ENCODE peak calls at places on chromosomes 1 and 21, in nine cellular contexts. One of them, this sample, is unnamed.

GRCh38 chr1:9726406-9726805 is 74.9 kb downstream of the PIK3CD start:
- DNase-seq in BJ: no peak
- DNase-seq in fibroblast of the conjunctiva: no peak
- DNase-seq in left cardiac atrium: no peak
- DNase-seq in HS-5: no peak
- DNase-seq in nucleus accumbens: no peak
- DNase-seq in NCI-H1092: no peak
- DNase-seq in mesendoderm: no peak
- DNase-seq in AG09319: no peak
- DNase-seq in this sample: no peak

GRCh38 chr1:8571200-8571984 is 246.0 kb downstream of the RERE start:
- DNase-seq in BJ: no peak
- DNase-seq in fibroblast of the conjunctiva: no peak
- DNase-seq in left cardiac atrium: no peak
- DNase-seq in HS-5: no peak
- DNase-seq in nucleus accumbens: no peak
- DNase-seq in NCI-H1092: peak; percentile 35
- DNase-seq in mesendoderm: peak; percentile 79
- DNase-seq in AG09319: no peak
- DNase-seq in this sample: peak; percentile 70

GRCh38 chr1:202713110-202713509 is 2.9 kb upstream of the SYT2 start:
- DNase-seq in BJ: no peak
- DNase-seq in fibroblast of the conjunctiva: no peak
- DNase-seq in left cardiac atrium: no peak
- DNase-seq in HS-5: no peak
- DNase-seq in nucleus accumbens: no peak
- DNase-seq in NCI-H1092: no peak
- DNase-seq in mesendoderm: no peak
- DNase-seq in AG09319: no peak
- DNase-seq in this sample: no peak

GRCh38 chr1:15218287-15219279 is 28.4 kb upstream of the FHAD1 start:
- DNase-seq in BJ: no peak
- DNase-seq in fibroblast of the conjunctiva: no peak
- DNase-seq in left cardiac atrium: no peak
- DNase-seq in HS-5: no peak
- DNase-seq in nucleus accumbens: no peak
- DNase-seq in NCI-H1092: no peak
- DNase-seq in mesendoderm: peak; percentile 41
- DNase-seq in AG09319: no peak
- DNase-seq in this sample: peak; percentile 14

GRCh38 chr21:30842990-30843389 is 13.4 kb upstream of the KRTAP7-1 start:
- DNase-seq in BJ: no peak
- DNase-seq in fibroblast of the conjunctiva: no peak
- DNase-seq in left cardiac atrium: no peak
- DNase-seq in HS-5: no peak
- DNase-seq in nucleus accumbens: no peak
- DNase-seq in NCI-H1092: no peak
- DNase-seq in mesendoderm: peak; percentile 12
- DNase-seq in AG09319: no peak
- DNase-seq in this sample: peak; percentile 7

GRCh38 chr1:205285391-205286101 is 36.0 kb downstream of the NUAK2 start:
- DNase-seq in BJ: no peak
- DNase-seq in fibroblast of the conjunctiva: no peak
- DNase-seq in left cardiac atrium: no peak
- DNase-seq in HS-5: no peak
- DNase-seq in nucleus accumbens: no peak
- DNase-seq in NCI-H1092: no peak
- DNase-seq in mesendoderm: no peak
- DNase-seq in AG09319: no peak
- DNase-seq in this sample: peak; percentile 87

GRCh38 chr1:26787381-26787705 is 407 bp upstream of the PIGV start:
- DNase-seq in BJ: no peak
- DNase-seq in fibroblast of the conjunctiva: no peak
- DNase-seq in left cardiac atrium: no peak
- DNase-seq in HS-5: no peak
- DNase-seq in nucleus accumbens: no peak
- DNase-seq in NCI-H1092: peak; percentile 52
- DNase-seq in mesendoderm: no peak
- DNase-seq in AG09319: no peak
- DNase-seq in this sample: peak; percentile 79

GRCh38 chr1:217660353-217661062 is 29.4 kb downstream of the SPATA17 start:
- DNase-seq in BJ: peak; percentile 63
- DNase-seq in fibroblast of the conjunctiva: peak; percentile 34
- DNase-seq in left cardiac atrium: no peak
- DNase-seq in HS-5: peak; percentile 91
- DNase-seq in nucleus accumbens: no peak
- DNase-seq in NCI-H1092: no peak
- DNase-seq in mesendoderm: peak; percentile 13
- DNase-seq in AG09319: peak; percentile 23
- DNase-seq in this sample: peak; percentile 23

GRCh38 chr21:41611966-41612606 is 104.1 kb upstream of the TMPRSS2 start:
- DNase-seq in BJ: no peak
- DNase-seq in fibroblast of the conjunctiva: no peak
- DNase-seq in left cardiac atrium: no peak
- DNase-seq in HS-5: no peak
- DNase-seq in nucleus accumbens: no peak
- DNase-seq in NCI-H1092: peak; percentile 36
- DNase-seq in mesendoderm: peak; percentile 76
- DNase-seq in AG09319: no peak
- DNase-seq in this sample: peak; percentile 57

GRCh38 chr1:154736840-154737239 is 128.9 kb upstream of the ADAR start:
- DNase-seq in BJ: no peak
- DNase-seq in fibroblast of the conjunctiva: no peak
- DNase-seq in left cardiac atrium: no peak
- DNase-seq in HS-5: peak; percentile 59
- DNase-seq in nucleus accumbens: no peak
- DNase-seq in NCI-H1092: no peak
- DNase-seq in mesendoderm: no peak
- DNase-seq in AG09319: no peak
- DNase-seq in this sample: no peak

GRCh38 chr1:204216880-204217647 is 3.3 kb upstream of the GOLT1A start:
- DNase-seq in BJ: no peak
- DNase-seq in fibroblast of the conjunctiva: no peak
- DNase-seq in left cardiac atrium: no peak
- DNase-seq in HS-5: no peak
- DNase-seq in nucleus accumbens: no peak
- DNase-seq in NCI-H1092: no peak
- DNase-seq in mesendoderm: no peak
- DNase-seq in AG09319: no peak
- DNase-seq in this sample: no peak

GRCh38 chr21:25515484-25516405 is 91.5 kb downstream of the MRPL39 start:
- DNase-seq in BJ: no peak
- DNase-seq in fibroblast of the conjunctiva: peak; percentile 41
- DNase-seq in left cardiac atrium: no peak
- DNase-seq in HS-5: no peak
- DNase-seq in nucleus accumbens: no peak
- DNase-seq in NCI-H1092: no peak
- DNase-seq in mesendoderm: peak; percentile 10
- DNase-seq in AG09319: peak; percentile 27
- DNase-seq in this sample: no peak

GRCh38 chr1:47104816-47105215 is 32.4 kb upstream of the CYP4A22 start:
- DNase-seq in BJ: no peak
- DNase-seq in fibroblast of the conjunctiva: no peak
- DNase-seq in left cardiac atrium: no peak
- DNase-seq in HS-5: no peak
- DNase-seq in nucleus accumbens: no peak
- DNase-seq in NCI-H1092: no peak
- DNase-seq in mesendoderm: peak; percentile 22
- DNase-seq in AG09319: no peak
- DNase-seq in this sample: no peak

GRCh38 chr1:184664042-184664659 is 90.5 kb downstream of the EDEM3 start:
- DNase-seq in BJ: no peak
- DNase-seq in fibroblast of the conjunctiva: peak; percentile 62
- DNase-seq in left cardiac atrium: peak; percentile 82
- DNase-seq in HS-5: no peak
- DNase-seq in nucleus accumbens: peak; percentile 66
- DNase-seq in NCI-H1092: peak; percentile 79
- DNase-seq in mesendoderm: peak; percentile 83
- DNase-seq in AG09319: peak; percentile 19
- DNase-seq in this sample: no peak

GRCh38 chr1:61079898-61080336 is 2.4 kb upstream of the NFIA start:
- DNase-seq in BJ: peak; percentile 19
- DNase-seq in fibroblast of the conjunctiva: peak; percentile 92
- DNase-seq in left cardiac atrium: peak; percentile 82
- DNase-seq in HS-5: no peak
- DNase-seq in nucleus accumbens: peak; percentile 45
- DNase-seq in NCI-H1092: no peak
- DNase-seq in mesendoderm: peak; percentile 89
- DNase-seq in AG09319: peak; percentile 50
- DNase-seq in this sample: peak; percentile 57

GRCh38 chr1:205642679-205643307 is 11.0 kb upstream of the ELK4 start:
- DNase-seq in BJ: no peak
- DNase-seq in fibroblast of the conjunctiva: no peak
- DNase-seq in left cardiac atrium: no peak
- DNase-seq in HS-5: no peak
- DNase-seq in nucleus accumbens: no peak
- DNase-seq in NCI-H1092: no peak
- DNase-seq in mesendoderm: no peak
- DNase-seq in AG09319: no peak
- DNase-seq in this sample: no peak

GRCh38 chr1:116869611-116870010 is 40.1 kb upstream of the PTGFRN start:
- DNase-seq in BJ: no peak
- DNase-seq in fibroblast of the conjunctiva: no peak
- DNase-seq in left cardiac atrium: no peak
- DNase-seq in HS-5: no peak
- DNase-seq in nucleus accumbens: no peak
- DNase-seq in NCI-H1092: no peak
- DNase-seq in mesendoderm: no peak
- DNase-seq in AG09319: no peak
- DNase-seq in this sample: no peak

GRCh38 chr1:240122639-240123604 is 31.2 kb downstream of the FMN2 start:
- DNase-seq in BJ: no peak
- DNase-seq in fibroblast of the conjunctiva: no peak
- DNase-seq in left cardiac atrium: no peak
- DNase-seq in HS-5: no peak
- DNase-seq in nucleus accumbens: peak; percentile 49
- DNase-seq in NCI-H1092: peak; percentile 95
- DNase-seq in mesendoderm: peak; percentile 42
- DNase-seq in AG09319: no peak
- DNase-seq in this sample: no peak

GRCh38 chr1:97567000-97567749 is 353.7 kb downstream of the DPYD start:
- DNase-seq in BJ: no peak
- DNase-seq in fibroblast of the conjunctiva: no peak
- DNase-seq in left cardiac atrium: no peak
- DNase-seq in HS-5: no peak
- DNase-seq in nucleus accumbens: no peak
- DNase-seq in NCI-H1092: no peak
- DNase-seq in mesendoderm: peak; percentile 72
- DNase-seq in AG09319: no peak
- DNase-seq in this sample: no peak

GRCh38 chr1:43156026-43156425 is 16.1 kb downstream of the EBNA1BP2 start:
- DNase-seq in BJ: no peak
- DNase-seq in fibroblast of the conjunctiva: no peak
- DNase-seq in left cardiac atrium: no peak
- DNase-seq in HS-5: no peak
- DNase-seq in nucleus accumbens: no peak
- DNase-seq in NCI-H1092: no peak
- DNase-seq in mesendoderm: no peak
- DNase-seq in AG09319: no peak
- DNase-seq in this sample: no peak

GRCh38 chr1:17551755-17552234 is 12.3 kb downstream of the ARHGEF10L start:
- DNase-seq in BJ: no peak
- DNase-seq in fibroblast of the conjunctiva: no peak
- DNase-seq in left cardiac atrium: no peak
- DNase-seq in HS-5: no peak
- DNase-seq in nucleus accumbens: peak; percentile 13
- DNase-seq in NCI-H1092: no peak
- DNase-seq in mesendoderm: no peak
- DNase-seq in AG09319: no peak
- DNase-seq in this sample: no peak

GRCh38 chr21:42735944-42736343 is 82.5 kb downstream of the PDE9A start:
- DNase-seq in BJ: no peak
- DNase-seq in fibroblast of the conjunctiva: no peak
- DNase-seq in left cardiac atrium: no peak
- DNase-seq in HS-5: no peak
- DNase-seq in nucleus accumbens: no peak
- DNase-seq in NCI-H1092: no peak
- DNase-seq in mesendoderm: no peak
- DNase-seq in AG09319: no peak
- DNase-seq in this sample: no peak

GRCh38 chr21:35520869-35521268 is 471.8 kb upstream of the RUNX1 start:
- DNase-seq in BJ: no peak
- DNase-seq in fibroblast of the conjunctiva: no peak
- DNase-seq in left cardiac atrium: no peak
- DNase-seq in HS-5: no peak
- DNase-seq in nucleus accumbens: no peak
- DNase-seq in NCI-H1092: no peak
- DNase-seq in mesendoderm: peak; percentile 45
- DNase-seq in AG09319: no peak
- DNase-seq in this sample: no peak

GRCh38 chr1:109628540-109629321 is 9.1 kb downstream of the AMPD2 start:
- DNase-seq in BJ: no peak
- DNase-seq in fibroblast of the conjunctiva: no peak
- DNase-seq in left cardiac atrium: no peak
- DNase-seq in HS-5: no peak
- DNase-seq in nucleus accumbens: peak; percentile 37
- DNase-seq in NCI-H1092: no peak
- DNase-seq in mesendoderm: peak; percentile 66
- DNase-seq in AG09319: no peak
- DNase-seq in this sample: no peak